ENCODE peak calls at places on chromosomes 1 and 21, in nine cellular contexts. B is IMR-90; Y is mammary epithelial cell; K is psoas muscle; U is RWPE2; R is breast epithelium; T is stomach; O is heart right ventricle; F is CD8-positive, alpha-beta T cell. L is an unnamed sample.
A peak's percentile ranks its signal among the peaks of the same experiment; 100 is the strongest.

GRCh38 chr21:41952568-41953248 is 1.1 kb downstream of the C2CD2 start:
- DNase-seq in B (peak; percentile 16), Y (peak; percentile 24), K (no peak), U (no peak), R (no peak), T (no peak), O (no peak), F (no peak), L (no peak)

GRCh38 chr1:180544050-180544449 is 14.7 kb upstream of the OVAAL start:
- DNase-seq in B (no peak), Y (no peak), K (no peak), U (no peak), R (no peak), T (no peak), O (no peak), F (no peak), L (no peak)

GRCh38 chr1:77514871-77515776 is 167.3 kb downstream of the ZZZ3 start:
- DNase-seq in B (peak; percentile 54), Y (no peak), K (no peak), U (no peak), R (no peak), T (no peak), O (peak; percentile 40), F (no peak), L (peak; percentile 73)

GRCh38 chr1:174839211-174839610 is 160.5 kb upstream of the CACYBP start:
- DNase-seq in B (peak; percentile 26), Y (no peak), K (no peak), U (no peak), R (no peak), T (no peak), O (no peak), F (no peak), L (no peak)

GRCh38 chr1:231866392-231867331 is 240.1 kb downstream of the DISC1 start:
- DNase-seq in B (peak; percentile 58), Y (peak; percentile 17), K (no peak), U (no peak), R (no peak), T (peak; percentile 59), O (peak; percentile 64), F (peak; percentile 45), L (peak; percentile 72)

GRCh38 chr1:43454270-43455011 is 710 bp upstream of the HYI start:
- DNase-seq in B (peak; percentile 81), Y (peak; percentile 26), K (peak; percentile 70), U (no peak), R (peak; percentile 79), T (peak; percentile 83), O (peak; percentile 80), F (peak; percentile 56), L (peak; percentile 72)

GRCh38 chr1:200409203-200409760 is 554 bp downstream of the ZNF281 start:
- DNase-seq in B (peak; percentile 33), Y (no peak), K (peak; percentile 48), U (peak; percentile 55), R (no peak), T (peak; percentile 36), O (peak; percentile 39), F (peak; percentile 48), L (peak; percentile 11)

GRCh38 chr1:221912230-221912629 is 170.3 kb upstream of the DUSP10 start:
- DNase-seq in B (peak; percentile 44), Y (peak; percentile 53), K (no peak), U (no peak), R (no peak), T (no peak), O (no peak), F (no peak), L (no peak)

GRCh38 chr1:47572731-47573505 is 135.1 kb downstream of the FOXD2 start:
- DNase-seq in B (no peak), Y (no peak), K (no peak), U (no peak), R (no peak), T (no peak), O (no peak), F (no peak), L (no peak)

GRCh38 chr1:224492015-224492414 is 57.4 kb upstream of the WDR26 start:
- DNase-seq in B (no peak), Y (no peak), K (no peak), U (no peak), R (no peak), T (no peak), O (no peak), F (no peak), L (no peak)

GRCh38 chr1:157274698-157275534 is 136.7 kb upstream of the ETV3 start:
- DNase-seq in B (peak; percentile 56), Y (peak; percentile 47), K (no peak), U (no peak), R (no peak), T (no peak), O (no peak), F (no peak), L (no peak)

GRCh38 chr1:55893155-55893554 is 678.0 kb upstream of the USP24 start:
- DNase-seq in B (peak; percentile 61), Y (peak; percentile 55), K (no peak), U (no peak), R (no peak), T (no peak), O (no peak), F (no peak), L (peak; percentile 57)

GRCh38 chr1:114215426-114215825 is 61.8 kb upstream of the SYT6 start:
- DNase-seq in B (no peak), Y (no peak), K (no peak), U (no peak), R (no peak), T (no peak), O (no peak), F (no peak), L (peak; percentile 37)
- TF ChIP-seq CTCF in B (no peak), Y (no peak), K (no peak), U (peak; percentile 11), R (no peak), T (no peak), O (no peak), F (no peak), L (peak; percentile 45)

DNA sequence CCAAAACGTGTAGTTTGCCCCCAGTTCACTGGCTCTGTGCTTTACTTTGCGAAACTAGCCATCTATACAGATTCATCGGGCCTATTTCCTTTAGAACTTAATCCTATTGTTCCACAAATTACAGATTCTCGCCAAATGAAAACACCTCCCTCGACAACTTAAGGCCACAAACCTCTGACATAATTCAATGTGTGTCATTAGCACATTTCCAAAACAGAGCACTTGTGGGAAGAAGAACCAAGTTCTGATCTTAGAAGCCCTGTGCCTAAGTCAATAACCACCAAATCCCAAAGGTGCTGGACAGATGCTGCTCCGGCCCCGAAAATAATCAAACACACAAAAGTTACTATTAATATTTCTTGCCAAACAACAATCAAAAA is 93.9 kb downstream of the SLC45A1 start:
- DNase-seq in B (no peak), Y (no peak), K (no peak), U (no peak), R (no peak), T (no peak), O (no peak), F (no peak), L (peak; percentile 77)
- H3K4me1 ChIP-seq in B (peaks cover 49% of the 10 kb centered on the region), Y (peaks cover 9% of the 10 kb centered on the region), K (peaks cover 92% of the 10 kb centered on the region), U (peaks cover 18% of the 10 kb centered on the region), R (peaks cover 40% of the 10 kb centered on the region), T (peaks cover 91% of the 10 kb centered on the region), O (peaks cover 58% of the 10 kb centered on the region), F (peaks cover 38% of the 10 kb centered on the region), L (peaks cover 88% of the 10 kb centered on the region)

GRCh38 chr1:186915555-186915954 is 86.8 kb downstream of the PLA2G4A start:
- DNase-seq in B (no peak), Y (no peak), K (no peak), U (no peak), R (no peak), T (no peak), O (no peak), F (no peak), L (peak; percentile 26)
- TF ChIP-seq CTCF in B (peak; percentile 18), Y (peak; percentile 30), K (no peak), U (no peak), R (no peak), T (no peak), O (no peak), F (no peak), L (peak; percentile 44)

DNA sequence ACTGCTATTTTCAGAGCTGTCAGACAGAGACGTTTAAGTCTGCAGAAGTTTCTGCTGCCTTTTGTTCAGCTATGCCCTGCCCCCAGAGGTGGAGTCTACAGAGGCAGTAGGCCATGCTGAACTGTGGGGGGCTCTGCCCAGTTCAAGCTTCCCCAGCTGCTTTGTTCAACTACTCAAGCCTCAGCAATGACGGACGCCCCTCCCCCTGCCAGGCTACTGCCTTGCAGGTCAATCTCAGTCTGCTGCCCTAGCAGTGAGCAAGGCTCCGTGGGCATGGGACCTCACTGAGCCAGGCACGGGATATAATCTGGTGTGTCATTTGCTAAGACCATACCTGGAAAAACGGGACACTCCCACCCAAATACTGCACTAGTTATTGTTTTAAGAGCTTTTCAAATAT is 219.7 kb downstream of the BRINP3 start:
- DNase-seq in B (no peak), Y (no peak), K (no peak), U (no peak), R (no peak), T (no peak), O (no peak), F (no peak), L (no peak)
- H3K4me1 ChIP-seq in B (no peaks in the 10 kb centered on the region), Y (no peaks in the 10 kb centered on the region), K (no peaks in the 10 kb centered on the region), U (no peaks in the 10 kb centered on the region), R (no peaks in the 10 kb centered on the region), T (no peaks in the 10 kb centered on the region), O (no peaks in the 10 kb centered on the region), F (no peaks in the 10 kb centered on the region), L (no peaks in the 10 kb centered on the region)

DNA sequence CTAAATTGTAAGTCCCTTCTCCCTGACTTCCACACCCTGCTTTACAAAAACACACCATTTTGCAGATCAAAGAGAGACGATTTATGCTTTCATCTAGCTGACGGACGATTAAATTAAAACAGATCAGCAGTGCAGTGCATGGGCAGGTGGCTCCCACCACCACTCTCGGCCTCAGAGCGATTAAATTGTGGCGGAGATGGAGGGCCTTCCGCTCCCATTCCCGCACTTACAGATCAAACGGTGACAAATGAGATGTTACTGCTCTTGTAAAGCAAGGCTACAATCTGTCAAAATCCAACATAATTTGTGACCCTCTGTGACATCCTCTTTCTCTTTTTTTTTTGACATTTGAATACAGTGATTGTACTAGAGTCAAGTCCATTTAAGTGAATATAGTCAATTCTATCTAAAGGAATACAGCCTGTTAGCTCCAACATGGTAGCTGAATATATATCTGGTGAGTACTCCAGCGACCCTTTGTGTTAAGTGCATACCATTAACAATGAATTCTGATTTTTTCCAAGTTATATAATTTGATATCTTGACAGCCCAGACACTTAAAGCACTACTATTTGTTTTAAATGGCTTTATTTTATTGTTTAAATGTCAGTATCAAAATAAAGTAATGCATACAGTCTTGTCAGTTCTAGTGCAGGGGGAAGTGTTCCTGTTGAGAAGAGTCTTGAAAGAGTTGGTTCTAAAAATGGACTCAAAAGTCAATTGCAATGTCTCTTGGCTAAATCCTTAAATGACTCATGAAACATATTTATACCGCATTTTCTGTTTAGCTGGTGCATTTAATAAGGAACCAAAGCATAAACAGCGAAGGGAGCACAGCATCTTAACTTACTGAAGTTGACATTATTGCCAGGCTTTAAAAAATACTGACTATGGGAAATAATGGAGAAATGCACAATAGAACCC is 109.0 kb downstream of the ESRRG start:
- DNase-seq in B (no peak), Y (no peak), K (no peak), U (no peak), R (no peak), T (no peak), O (no peak), F (no peak), L (no peak)
- TF ChIP-seq CTCF in B (no peak), Y (no peak), K (no peak), U (no peak), R (no peak), T (no peak), O (no peak), F (no peak), L (no peak)

GRCh38 chr1:21913258-21913657 is 23.9 kb downstream of the HSPG2 start:
- DNase-seq in B (no peak), Y (no peak), K (peak; percentile 68), U (peak; percentile 41), R (peak; percentile 66), T (no peak), O (no peak), F (peak; percentile 1), L (no peak)
- H3K4me1 ChIP-seq in B (peaks cover 27% of the 10 kb centered on the region), Y (peaks cover 26% of the 10 kb centered on the region), K (peaks cover 73% of the 10 kb centered on the region), U (no peaks in the 10 kb centered on the region), R (peaks cover 27% of the 10 kb centered on the region), T (peaks cover 83% of the 10 kb centered on the region), O (peaks cover 67% of the 10 kb centered on the region), F (peaks cover 5% of the 10 kb centered on the region), L (no peaks in the 10 kb centered on the region)

L was measured in A673.